ENCODE peak calls at places on chromosomes 5 and 9, in five cellular contexts. One of them, this sample, is unnamed.

GRCh38 chr5:51466214-51466613 is 83.0 kb downstream of the ISL1 start:
- DNase-seq in fibroblast of lung: no peak
- DNase-seq in naive thymus-derived CD4-positive, alpha-beta T cell: no peak
- DNase-seq in spleen: no peak
- DNase-seq in ovary: no peak
- DNase-seq in this sample: no peak

GRCh38 chr5:136057401-136057951 is 28.7 kb downstream of the TGFBI start:
- DNase-seq in fibroblast of lung: peak; percentile 90
- DNase-seq in spleen: peak; percentile 13
- DNase-seq in naive thymus-derived CD4-positive, alpha-beta T cell: no peak
- DNase-seq in ovary: no peak
- DNase-seq in this sample: no peak

GRCh38 chr9:32533338-32533737 is 7.3 kb upstream of the RIGI start:
- DNase-seq in spleen: no peak
- DNase-seq in naive thymus-derived CD4-positive, alpha-beta T cell: no peak
- DNase-seq in ovary: no peak
- DNase-seq in fibroblast of lung: peak; percentile 6
- DNase-seq in this sample: no peak

GRCh38 chr9:123359546-123359945 is 3.5 kb downstream of the CRB2 start:
- DNase-seq in naive thymus-derived CD4-positive, alpha-beta T cell: no peak
- DNase-seq in fibroblast of lung: no peak
- DNase-seq in spleen: no peak
- DNase-seq in ovary: no peak
- DNase-seq in this sample: no peak

GRCh38 chr5:180642181-180643140 is 6.9 kb downstream of the FLT4 start:
- DNase-seq in ovary: no peak
- DNase-seq in fibroblast of lung: no peak
- DNase-seq in naive thymus-derived CD4-positive, alpha-beta T cell: peak; percentile 6
- DNase-seq in spleen: no peak
- DNase-seq in this sample: no peak

GRCh38 chr5:122311888-122312669 is at the start of gene SNCAIP:
- DNase-seq in naive thymus-derived CD4-positive, alpha-beta T cell: no peak
- DNase-seq in fibroblast of lung: peak; percentile 63
- DNase-seq in spleen: peak; percentile 80
- DNase-seq in ovary: peak; percentile 63
- DNase-seq in this sample: peak; percentile 68

GRCh38 chr5:53027913-53028312 is 38.8 kb downstream of the ITGA2 start:
- DNase-seq in fibroblast of lung: peak; percentile 84
- DNase-seq in ovary: no peak
- DNase-seq in naive thymus-derived CD4-positive, alpha-beta T cell: no peak
- DNase-seq in spleen: no peak
- DNase-seq in this sample: no peak

GRCh38 chr5:129474544-129474943 is 14.4 kb downstream of the ADAMTS19 start:
- DNase-seq in ovary: no peak
- DNase-seq in naive thymus-derived CD4-positive, alpha-beta T cell: no peak
- DNase-seq in fibroblast of lung: peak; percentile 13
- DNase-seq in spleen: no peak
- DNase-seq in this sample: no peak

GRCh38 chr5:125582358-125582757 is 835.9 kb upstream of the ZNF608 start:
- DNase-seq in naive thymus-derived CD4-positive, alpha-beta T cell: no peak
- DNase-seq in ovary: no peak
- DNase-seq in spleen: no peak
- DNase-seq in fibroblast of lung: no peak
- DNase-seq in this sample: peak; percentile 47

GRCh38 chr5:178398856-178399722 is 166.5 kb upstream of the PHYKPL start:
- DNase-seq in naive thymus-derived CD4-positive, alpha-beta T cell: no peak
- DNase-seq in fibroblast of lung: no peak
- DNase-seq in ovary: no peak
- DNase-seq in spleen: no peak
- DNase-seq in this sample: no peak

GRCh38 chr5:106415541-106415940 is 1255.2 kb downstream of the EFNA5 start:
- DNase-seq in fibroblast of lung: peak; percentile 95
- DNase-seq in naive thymus-derived CD4-positive, alpha-beta T cell: no peak
- DNase-seq in ovary: no peak
- DNase-seq in spleen: no peak
- DNase-seq in this sample: no peak

GRCh38 chr9:110180713-110181434 is 27.1 kb downstream of the C9orf152 start:
- DNase-seq in fibroblast of lung: peak; percentile 79
- DNase-seq in naive thymus-derived CD4-positive, alpha-beta T cell: no peak
- DNase-seq in spleen: no peak
- DNase-seq in ovary: no peak
- DNase-seq in this sample: no peak

GRCh38 chr9:10112798-10113197 is 500.0 kb downstream of the PTPRD start:
- DNase-seq in fibroblast of lung: no peak
- DNase-seq in ovary: no peak
- DNase-seq in spleen: no peak
- DNase-seq in naive thymus-derived CD4-positive, alpha-beta T cell: no peak
- DNase-seq in this sample: no peak

GRCh38 chr5:14167211-14167845 is 24.2 kb downstream of the TRIO start:
- DNase-seq in ovary: no peak
- DNase-seq in spleen: no peak
- DNase-seq in fibroblast of lung: peak; percentile 79
- DNase-seq in naive thymus-derived CD4-positive, alpha-beta T cell: no peak
- DNase-seq in this sample: no peak

GRCh38 chr9:107481035-107481434 is 8.5 kb downstream of the KLF4 start:
- DNase-seq in naive thymus-derived CD4-positive, alpha-beta T cell: no peak
- DNase-seq in ovary: no peak
- DNase-seq in spleen: no peak
- DNase-seq in fibroblast of lung: no peak
- DNase-seq in this sample: no peak

GRCh38 chr5:33675958-33676464 is 215.8 kb downstream of the ADAMTS12 start:
- DNase-seq in spleen: no peak
- DNase-seq in ovary: no peak
- DNase-seq in naive thymus-derived CD4-positive, alpha-beta T cell: no peak
- DNase-seq in fibroblast of lung: no peak
- DNase-seq in this sample: no peak

GRCh38 chr5:119515192-119515591 is 62.9 kb downstream of the HSD17B4 start:
- DNase-seq in naive thymus-derived CD4-positive, alpha-beta T cell: no peak
- DNase-seq in spleen: no peak
- DNase-seq in fibroblast of lung: peak; percentile 52
- DNase-seq in ovary: no peak
- DNase-seq in this sample: no peak

GRCh38 chr9:37927611-37928551 is 24.0 kb upstream of the SLC25A51 start:
- DNase-seq in naive thymus-derived CD4-positive, alpha-beta T cell: no peak
- DNase-seq in fibroblast of lung: no peak
- DNase-seq in ovary: no peak
- DNase-seq in spleen: no peak
- DNase-seq in this sample: no peak

GRCh38 chr9:91302831-91303230 is 58.9 kb downstream of the AUH start:
- DNase-seq in fibroblast of lung: peak; percentile 89
- DNase-seq in naive thymus-derived CD4-positive, alpha-beta T cell: no peak
- DNase-seq in spleen: no peak
- DNase-seq in ovary: no peak
- DNase-seq in this sample: no peak

GRCh38 chr5:127988149-127988755 is 95.3 kb upstream of the SLC12A2 start:
- DNase-seq in ovary: no peak
- DNase-seq in spleen: no peak
- DNase-seq in naive thymus-derived CD4-positive, alpha-beta T cell: no peak
- DNase-seq in fibroblast of lung: peak; percentile 89
- DNase-seq in this sample: peak; percentile 29

GRCh38 chr9:6842584-6842947 is 84.8 kb downstream of the KDM4C start:
- DNase-seq in ovary: no peak
- DNase-seq in fibroblast of lung: peak; percentile 43
- DNase-seq in spleen: no peak
- DNase-seq in naive thymus-derived CD4-positive, alpha-beta T cell: no peak
- DNase-seq in this sample: no peak

GRCh38 chr9:73701415-73702057 is 549.9 kb downstream of the ANXA1 start:
- DNase-seq in spleen: no peak
- DNase-seq in fibroblast of lung: no peak
- DNase-seq in naive thymus-derived CD4-positive, alpha-beta T cell: no peak
- DNase-seq in ovary: no peak
- DNase-seq in this sample: no peak

GRCh38 chr5:138037271-138037670 is 4.4 kb upstream of the FAM13B start:
- DNase-seq in ovary: no peak
- DNase-seq in naive thymus-derived CD4-positive, alpha-beta T cell: no peak
- DNase-seq in spleen: no peak
- DNase-seq in fibroblast of lung: no peak
- DNase-seq in this sample: no peak

GRCh38 chr5:168683247-168683926 is 104.2 kb upstream of the PANK3 start:
- DNase-seq in ovary: no peak
- DNase-seq in fibroblast of lung: no peak
- DNase-seq in naive thymus-derived CD4-positive, alpha-beta T cell: peak; percentile 44
- DNase-seq in spleen: no peak
- DNase-seq in this sample: no peak

GRCh38 chr9:115411516-115411915 is 293.6 kb upstream of the TNC start:
- DNase-seq in naive thymus-derived CD4-positive, alpha-beta T cell: no peak
- DNase-seq in ovary: no peak
- DNase-seq in spleen: no peak
- DNase-seq in fibroblast of lung: peak; percentile 79
- DNase-seq in this sample: no peak

GRCh38 chr5:112012112-112012511 is 255.1 kb upstream of the NREP start:
- DNase-seq in spleen: no peak
- DNase-seq in fibroblast of lung: peak; percentile 59
- DNase-seq in naive thymus-derived CD4-positive, alpha-beta T cell: no peak
- DNase-seq in ovary: no peak
- DNase-seq in this sample: peak; percentile 7

GRCh38 chr9:110048976-110049698 is 158.8 kb downstream of the C9orf152 start:
- DNase-seq in naive thymus-derived CD4-positive, alpha-beta T cell: peak; percentile 45
- DNase-seq in spleen: peak; percentile 83
- DNase-seq in ovary: no peak
- DNase-seq in fibroblast of lung: peak; percentile 40
- DNase-seq in this sample: peak; percentile 40

GRCh38 chr9:98117984-98118639 is 910 bp downstream of the TRIM14 start:
- DNase-seq in ovary: no peak
- DNase-seq in fibroblast of lung: peak; percentile 5
- DNase-seq in spleen: no peak
- DNase-seq in naive thymus-derived CD4-positive, alpha-beta T cell: peak; percentile 33
- DNase-seq in this sample: peak; percentile 34

GRCh38 chr5:166165600-166165999 is 2125.8 kb upstream of the WWC1 start:
- DNase-seq in ovary: no peak
- DNase-seq in spleen: no peak
- DNase-seq in naive thymus-derived CD4-positive, alpha-beta T cell: no peak
- DNase-seq in fibroblast of lung: no peak
- DNase-seq in this sample: peak; percentile 49

GRCh38 chr9:134135343-134136116 is at the start of gene WDR5:
- DNase-seq in fibroblast of lung: peak; percentile 82
- DNase-seq in naive thymus-derived CD4-positive, alpha-beta T cell: peak; percentile 95
- DNase-seq in spleen: peak; percentile 97
- DNase-seq in ovary: peak; percentile 92
- DNase-seq in this sample: peak; percentile 94

GRCh38 chr9:21709464-21710058 is 92.9 kb upstream of the MTAP start:
- DNase-seq in fibroblast of lung: peak; percentile 43
- DNase-seq in ovary: no peak
- DNase-seq in naive thymus-derived CD4-positive, alpha-beta T cell: peak; percentile 47
- DNase-seq in spleen: no peak
- DNase-seq in this sample: peak; percentile 84

GRCh38 chr5:62432618-62433064 is 20.1 kb downstream of the IPO11 start:
- DNase-seq in fibroblast of lung: no peak
- DNase-seq in ovary: no peak
- DNase-seq in spleen: no peak
- DNase-seq in naive thymus-derived CD4-positive, alpha-beta T cell: no peak
- DNase-seq in this sample: no peak

GRCh38 chr5:154757647-154758406 is 2.6 kb downstream of the LARP1 start:
- DNase-seq in ovary: no peak
- DNase-seq in naive thymus-derived CD4-positive, alpha-beta T cell: peak; percentile 34
- DNase-seq in spleen: no peak
- DNase-seq in fibroblast of lung: peak; percentile 57
- DNase-seq in this sample: no peak

GRCh38 chr5:77937015-77937908 is 161.1 kb upstream of the TBCA start:
- DNase-seq in fibroblast of lung: no peak
- DNase-seq in naive thymus-derived CD4-positive, alpha-beta T cell: no peak
- DNase-seq in ovary: no peak
- DNase-seq in spleen: no peak
- DNase-seq in this sample: no peak

GRCh38 chr5:150481972-150482406 is 25.9 kb upstream of the NDST1 start:
- DNase-seq in naive thymus-derived CD4-positive, alpha-beta T cell: no peak
- DNase-seq in fibroblast of lung: no peak
- DNase-seq in spleen: no peak
- DNase-seq in ovary: no peak
- DNase-seq in this sample: no peak
- H3K9me3 ChIP-seq in naive thymus-derived CD4-positive, alpha-beta T cell: no peaks in the 10 kb centered on the region
- H3K9me3 ChIP-seq in fibroblast of lung: no peaks in the 10 kb centered on the region
- H3K9me3 ChIP-seq in spleen: no peaks in the 10 kb centered on the region
- H3K9me3 ChIP-seq in ovary: no peaks in the 10 kb centered on the region
- H3K9me3 ChIP-seq in this sample: no peaks in the 10 kb centered on the region

DNA sequence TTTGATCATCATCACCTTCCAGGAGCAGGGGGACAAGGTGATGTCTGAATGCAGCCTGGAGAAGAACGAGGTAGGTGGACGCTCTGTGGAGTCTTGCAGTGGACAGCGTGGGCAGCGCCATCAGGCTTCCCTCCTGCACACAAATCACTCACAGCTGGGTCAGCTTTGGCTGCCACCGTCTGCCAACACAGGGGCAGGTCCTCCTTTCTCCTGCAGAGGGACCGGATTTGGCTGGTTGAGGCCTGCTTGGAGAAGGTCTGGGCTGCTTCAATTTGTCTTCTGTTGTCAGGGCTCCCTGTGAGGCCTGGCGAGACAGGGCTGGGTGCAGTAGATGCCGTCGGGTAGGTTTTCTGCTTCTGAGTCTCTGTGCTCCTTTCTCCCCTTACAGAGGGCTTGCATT is 180.6 kb downstream of the CACNA1B start:
- DNase-seq in ovary: no peak
- DNase-seq in naive thymus-derived CD4-positive, alpha-beta T cell: no peak
- DNase-seq in spleen: peak; percentile 30
- DNase-seq in fibroblast of lung: no peak
- DNase-seq in this sample: no peak
- H3K9me3 ChIP-seq in ovary: no peaks in the 10 kb centered on the region
- H3K9me3 ChIP-seq in naive thymus-derived CD4-positive, alpha-beta T cell: no peaks in the 10 kb centered on the region
- H3K9me3 ChIP-seq in spleen: no peaks in the 10 kb centered on the region
- H3K9me3 ChIP-seq in fibroblast of lung: no peaks in the 10 kb centered on the region
- H3K9me3 ChIP-seq in this sample: no peaks in the 10 kb centered on the region

GRCh38 chr5:26321278-26321677 is 717.1 kb downstream of the CDH9 start:
- DNase-seq in spleen: no peak
- DNase-seq in ovary: no peak
- DNase-seq in fibroblast of lung: no peak
- DNase-seq in naive thymus-derived CD4-positive, alpha-beta T cell: no peak
- DNase-seq in this sample: no peak
- H3K9me3 ChIP-seq in spleen: no peaks in the 10 kb centered on the region
- H3K9me3 ChIP-seq in ovary: no peaks in the 10 kb centered on the region
- H3K9me3 ChIP-seq in fibroblast of lung: no peaks in the 10 kb centered on the region
- H3K9me3 ChIP-seq in naive thymus-derived CD4-positive, alpha-beta T cell: no peaks in the 10 kb centered on the region
- H3K9me3 ChIP-seq in this sample: no peaks in the 10 kb centered on the region

DNA sequence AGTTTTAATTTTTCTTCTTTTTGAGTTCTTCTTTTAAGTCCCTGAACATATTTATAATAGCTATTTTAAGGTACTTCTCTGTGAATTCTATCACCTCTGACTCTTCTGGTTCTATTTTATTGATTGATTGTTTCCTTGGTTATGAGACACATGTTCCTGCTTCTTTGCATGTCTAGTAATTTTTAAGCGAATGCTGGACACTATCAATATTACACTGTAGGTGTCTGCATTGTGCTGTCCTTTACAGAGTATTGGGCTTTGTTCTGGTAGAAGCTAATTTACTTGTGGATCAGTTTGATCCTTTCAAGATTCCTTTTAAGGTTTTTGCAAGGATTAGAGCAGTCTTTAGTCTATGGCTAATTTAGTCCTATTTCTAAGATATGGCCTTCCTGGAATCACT is 195.7 kb downstream of the GAPVD1 start:
- DNase-seq in spleen: no peak
- DNase-seq in ovary: no peak
- DNase-seq in naive thymus-derived CD4-positive, alpha-beta T cell: no peak
- DNase-seq in fibroblast of lung: no peak
- DNase-seq in this sample: no peak
- H3K9me3 ChIP-seq in spleen: peaks cover 9% of the 10 kb centered on the region
- H3K9me3 ChIP-seq in ovary: no peaks in the 10 kb centered on the region
- H3K9me3 ChIP-seq in naive thymus-derived CD4-positive, alpha-beta T cell: no peaks in the 10 kb centered on the region
- H3K9me3 ChIP-seq in fibroblast of lung: no peaks in the 10 kb centered on the region
- H3K9me3 ChIP-seq in this sample: peaks cover 4% of the 10 kb centered on the region

GRCh38 chr9:113928269-113928668 is 52.2 kb downstream of the ZNF618 start:
- DNase-seq in naive thymus-derived CD4-positive, alpha-beta T cell: no peak
- DNase-seq in fibroblast of lung: no peak
- DNase-seq in ovary: no peak
- DNase-seq in spleen: no peak
- DNase-seq in this sample: no peak
- H3K9me3 ChIP-seq in naive thymus-derived CD4-positive, alpha-beta T cell: no peaks in the 10 kb centered on the region
- H3K9me3 ChIP-seq in fibroblast of lung: no peaks in the 10 kb centered on the region
- H3K9me3 ChIP-seq in ovary: no peaks in the 10 kb centered on the region
- H3K9me3 ChIP-seq in spleen: peaks cover 7% of the 10 kb centered on the region
- H3K9me3 ChIP-seq in this sample: peaks cover 10% of the 10 kb centered on the region

This sample was measured in HAP-1.